ENCODE peak calls at places on chromosomes 1 and 21, in ten cellular contexts. G is RPMI8226, Y is frontal cortex, O is left kidney, D is brain microvascular endothelial cell, Z is small intestine, Q is posterior vena cava, S is MCF 10A, M is GM23338, R is aorta. J is an unnamed sample.

GRCh38 chr1:193614817-193615216 is 428.4 kb upstream of the B3GALT2 start:
- DNase-seq in G (no peak), Y (no peak), O (no peak), D (peak), Z (no peak), Q (no peak), S (peak), M (no peak), R (no peak), J (peak)

GRCh38 chr1:226813671-226814591 is 56.5 kb upstream of the PSEN2 start:
- DNase-seq in G (no peak), Y (no peak), O (no peak), D (no peak), Z (peak), Q (no peak), S (no peak), M (no peak), R (no peak), J (no peak)

GRCh38 chr1:178651742-178652141 is 73.3 kb upstream of the RALGPS2 start:
- DNase-seq in G (no peak), Y (no peak), O (peak), D (no peak), Z (no peak), Q (no peak), S (no peak), M (no peak), R (no peak), J (no peak)

GRCh38 chr1:210800756-210801155 is 333.2 kb downstream of the KCNH1 start:
- DNase-seq in G (no peak), Y (no peak), O (no peak), D (no peak), Z (no peak), Q (no peak), S (no peak), M (no peak), R (no peak), J (no peak)

GRCh38 chr1:184156521-184157395 is 105.2 kb downstream of the TSEN15 start:
- DNase-seq in G (no peak), Y (no peak), O (peak), D (no peak), Z (no peak), Q (no peak), S (no peak), M (peak), R (no peak), J (no peak)

GRCh38 chr1:40906781-40907400 is 44.7 kb upstream of the CITED4 start:
- DNase-seq in G (no peak), Y (no peak), O (no peak), D (no peak), Z (no peak), Q (peak), S (no peak), M (no peak), R (no peak), J (no peak)

GRCh38 chr1:186059311-186059710 is 315.7 kb downstream of the TPR start:
- DNase-seq in G (no peak), Y (no peak), O (peak), D (no peak), Z (no peak), Q (no peak), S (peak), M (no peak), R (no peak), J (no peak)

GRCh38 chr1:240508950-240509349 is 103.0 kb downstream of the GREM2 start:
- DNase-seq in G (no peak), Y (no peak), O (no peak), D (no peak), Z (no peak), Q (no peak), S (no peak), M (no peak), R (no peak), J (no peak)

GRCh38 chr1:92826792-92827191 is 5.0 kb upstream of the RPL5 start:
- DNase-seq in G (no peak), Y (no peak), O (no peak), D (no peak), Z (no peak), Q (no peak), S (no peak), M (no peak), R (no peak), J (no peak)

GRCh38 chr1:89941110-89941770 is 53.7 kb upstream of the ZNF326 start:
- DNase-seq in G (no peak), Y (no peak), O (peak), D (no peak), Z (no peak), Q (no peak), S (no peak), M (no peak), R (no peak), J (no peak)

GRCh38 chr21:17732306-17732705 is 86.8 kb downstream of the C21orf91 start:
- DNase-seq in G (no peak), Y (no peak), O (no peak), D (peak), Z (no peak), Q (no peak), S (peak), M (no peak), R (no peak), J (no peak)

GRCh38 chr1:64242895-64243756 is 39.7 kb downstream of the UBE2U start:
- DNase-seq in G (peak), Y (no peak), O (peak), D (peak), Z (peak), Q (no peak), S (peak), M (peak), R (no peak), J (no peak)

GRCh38 chr21:15682977-15683376 is 46.8 kb upstream of the USP25 start:
- DNase-seq in G (no peak), Y (no peak), O (no peak), D (no peak), Z (no peak), Q (no peak), S (peak), M (no peak), R (no peak), J (no peak)

GRCh38 chr1:19096036-19096833 is 113.8 kb downstream of the UBR4 start:
- DNase-seq in G (no peak), Y (peak), O (peak), D (no peak), Z (peak), Q (no peak), S (peak), M (peak), R (no peak), J (no peak)

GRCh38 chr1:229408458-229409037 is 25.3 kb downstream of the ACTA1 start:
- DNase-seq in G (no peak), Y (no peak), O (peak), D (no peak), Z (no peak), Q (no peak), S (no peak), M (peak), R (no peak), J (no peak)

GRCh38 chr1:167057297-167057688 is 32.9 kb downstream of the GPA33 start:
- DNase-seq in G (peak), Y (peak), O (peak), D (peak), Z (peak), Q (no peak), S (peak), M (peak), R (no peak), J (no peak)

GRCh38 chr1:17516303-17517214 is 22.9 kb upstream of the ARHGEF10L start:
- DNase-seq in G (no peak), Y (no peak), O (peak), D (no peak), Z (peak), Q (no peak), S (no peak), M (peak), R (no peak), J (no peak)

GRCh38 chr1:4959216-4959615 is 304.8 kb downstream of the AJAP1 start:
- DNase-seq in G (no peak), Y (no peak), O (no peak), D (no peak), Z (no peak), Q (peak), S (no peak), M (no peak), R (no peak), J (no peak)

GRCh38 chr1:233489436-233489835 is 124.5 kb upstream of the KCNK1 start:
- DNase-seq in G (peak), Y (no peak), O (no peak), D (no peak), Z (no peak), Q (no peak), S (no peak), M (no peak), R (no peak), J (no peak)

GRCh38 chr1:201008666-201009360 is 14.7 kb downstream of the KIF21B start:
- DNase-seq in G (no peak), Y (no peak), O (no peak), D (no peak), Z (no peak), Q (no peak), S (no peak), M (no peak), R (no peak), J (no peak)

GRCh38 chr1:190022709-190023108 is 455.0 kb downstream of the BRINP3 start:
- DNase-seq in G (no peak), Y (no peak), O (no peak), D (no peak), Z (no peak), Q (no peak), S (peak), M (no peak), R (no peak), J (no peak)

GRCh38 chr21:37207441-37208009 is 59.6 kb downstream of the VPS26C start:
- DNase-seq in G (peak), Y (peak), O (peak), D (no peak), Z (peak), Q (no peak), S (peak), M (no peak), R (peak), J (no peak)

GRCh38 chr1:223472057-223472456 is 78.8 kb downstream of the CCDC185 start:
- DNase-seq in G (no peak), Y (no peak), O (no peak), D (no peak), Z (no peak), Q (no peak), S (no peak), M (no peak), R (no peak), J (no peak)

GRCh38 chr1:200409203-200409760 is 554 bp downstream of the ZNF281 start:
- DNase-seq in G (peak), Y (no peak), O (peak), D (peak), Z (no peak), Q (peak), S (no peak), M (peak), R (peak), J (no peak)

GRCh38 chr1:244254467-244254866 is 197.2 kb downstream of the ADSS2 start:
- DNase-seq in G (peak), Y (no peak), O (no peak), D (no peak), Z (peak), Q (no peak), S (no peak), M (no peak), R (peak), J (no peak)